ENCODE peak calls at places on chromosome 11, in five cellular contexts. S is RPMI7951; Q is activated gamma-delta T cell treated with Interleukin-2 at 50 U/mL for 16 hours; P is activated T-cell treated with anti-CD3 and anti-CD28 coated beads, Interleukin-2, amount 50 U/mL, for 72 hours; J is fibroblast of mammary gland. H is an unnamed sample.

GRCh38 chr11:61912530-61912898 is 4.9 kb downstream of the RAB3IL1 start:
- DNase-seq in P (no peak), S (no peak), Q (no peak), J (no peak), H (no peak)

GRCh38 chr11:121930004-121930965 is 185.7 kb downstream of the BLID start:
- DNase-seq in Q (no peak), P (no peak), J (peak), S (peak), H (peak)

GRCh38 chr11:68142028-68142412 is 20.8 kb upstream of the CHKA start:
- DNase-seq in J (no peak), P (peak), S (no peak), Q (no peak), H (no peak)

GRCh38 chr11:73693877-73694525 is 47.6 kb downstream of the PLEKHB1 start:
- DNase-seq in P (no peak), S (no peak), J (no peak), Q (no peak), H (no peak)

GRCh38 chr11:119352857-119353260 is 6.4 kb upstream of the MFRP start:
- DNase-seq in S (peak), J (no peak), Q (no peak), P (no peak), H (no peak)

GRCh38 chr11:133864756-133865155 is 19.4 kb upstream of the SPATA19 start:
- DNase-seq in S (no peak), J (no peak), Q (no peak), P (no peak), H (no peak)

GRCh38 chr11:134760307-134760706 is 348.3 kb upstream of the B3GAT1 start:
- DNase-seq in J (no peak), Q (no peak), S (no peak), P (no peak), H (no peak)

GRCh38 chr11:76685841-76686240 is 15.3 kb upstream of the LRRC32 start:
- DNase-seq in P (no peak), S (no peak), J (no peak), Q (no peak), H (no peak)

GRCh38 chr11:60985991-60986915 is 14.8 kb downstream of the CD6 start:
- DNase-seq in P (peak), J (peak), S (peak), Q (peak), H (peak)